ENCODE peak calls at places on chromosomes 13 and 19, in five cellular contexts. One of them, this sample, is unnamed.
A peak's percentile ranks its signal among the peaks of the same experiment; 100 is the strongest.

GRCh38 chr19:33434886-33435705 is 61.6 kb downstream of the CEBPG start:
- DNase-seq in endodermal cell: no peak
- DNase-seq in uterus: no peak
- DNase-seq in fibroblast of villous mesenchyme: peak; percentile 48
- DNase-seq in body of pancreas: no peak
- DNase-seq in this sample: no peak

GRCh38 chr19:995051-995827 is 5.0 kb upstream of the GRIN3B start:
- DNase-seq in endodermal cell: no peak
- DNase-seq in uterus: no peak
- DNase-seq in fibroblast of villous mesenchyme: no peak
- DNase-seq in body of pancreas: no peak
- DNase-seq in this sample: no peak

GRCh38 chr19:17292301-17293074 is 10.7 kb downstream of the ABHD8 start:
- DNase-seq in endodermal cell: peak; percentile 95
- DNase-seq in uterus: peak; percentile 66
- DNase-seq in fibroblast of villous mesenchyme: peak; percentile 89
- DNase-seq in body of pancreas: no peak
- DNase-seq in this sample: no peak

GRCh38 chr13:93388701-93389100 is 162.1 kb downstream of the GPC6 start:
- DNase-seq in endodermal cell: no peak
- DNase-seq in uterus: no peak
- DNase-seq in fibroblast of villous mesenchyme: peak; percentile 5
- DNase-seq in body of pancreas: no peak
- DNase-seq in this sample: no peak

GRCh38 chr19:54478677-54479266 is 5.7 kb upstream of the CDC42EP5 start:
- DNase-seq in endodermal cell: peak; percentile 83
- DNase-seq in uterus: no peak
- DNase-seq in fibroblast of villous mesenchyme: peak; percentile 53
- DNase-seq in body of pancreas: peak; percentile 22
- DNase-seq in this sample: no peak

GRCh38 chr19:8334458-8335342 is 8.4 kb downstream of the KANK3 start:
- DNase-seq in endodermal cell: peak; percentile 91
- DNase-seq in uterus: no peak
- DNase-seq in fibroblast of villous mesenchyme: peak; percentile 72
- DNase-seq in body of pancreas: peak; percentile 45
- DNase-seq in this sample: peak; percentile 29

GRCh38 chr19:7779631-7780486 is 16.8 kb downstream of the CLEC4M start:
- DNase-seq in endodermal cell: no peak
- DNase-seq in uterus: no peak
- DNase-seq in fibroblast of villous mesenchyme: no peak
- DNase-seq in body of pancreas: no peak
- DNase-seq in this sample: no peak

GRCh38 chr13:47397739-47398138 is 500.9 kb upstream of the HTR2A start:
- DNase-seq in endodermal cell: no peak
- DNase-seq in uterus: no peak
- DNase-seq in fibroblast of villous mesenchyme: peak; percentile 64
- DNase-seq in body of pancreas: no peak
- DNase-seq in this sample: no peak

GRCh38 chr19:15869109-15869555 is 28.7 kb downstream of the CYP4F2 start:
- DNase-seq in endodermal cell: peak; percentile 50
- DNase-seq in uterus: peak; percentile 19
- DNase-seq in fibroblast of villous mesenchyme: peak; percentile 13
- DNase-seq in body of pancreas: peak; percentile 32
- DNase-seq in this sample: no peak

GRCh38 chr13:73275163-73275562 is 216.4 kb downstream of the KLF5 start:
- DNase-seq in endodermal cell: no peak
- DNase-seq in uterus: no peak
- DNase-seq in fibroblast of villous mesenchyme: no peak
- DNase-seq in body of pancreas: no peak
- DNase-seq in this sample: no peak

GRCh38 chr19:52415711-52416110 is 13.2 kb upstream of the ZNF534 start:
- DNase-seq in endodermal cell: no peak
- DNase-seq in uterus: no peak
- DNase-seq in fibroblast of villous mesenchyme: no peak
- DNase-seq in body of pancreas: no peak
- DNase-seq in this sample: no peak

GRCh38 chr19:9456018-9456689 is 20.8 kb upstream of the ZNF266 start:
- DNase-seq in endodermal cell: no peak
- DNase-seq in uterus: no peak
- DNase-seq in fibroblast of villous mesenchyme: no peak
- DNase-seq in body of pancreas: no peak
- DNase-seq in this sample: no peak

GRCh38 chr13:38888309-38888708 is 102.3 kb downstream of the STOML3 start:
- DNase-seq in endodermal cell: peak; percentile 59
- DNase-seq in uterus: no peak
- DNase-seq in fibroblast of villous mesenchyme: peak; percentile 23
- DNase-seq in body of pancreas: no peak
- DNase-seq in this sample: no peak

GRCh38 chr19:30322641-30323320 is 49.4 kb upstream of the ZNF536 start:
- DNase-seq in endodermal cell: peak; percentile 17
- DNase-seq in uterus: no peak
- DNase-seq in fibroblast of villous mesenchyme: no peak
- DNase-seq in body of pancreas: no peak
- DNase-seq in this sample: no peak

GRCh38 chr13:54845351-54845965 is 1816.8 kb downstream of the OLFM4 start:
- DNase-seq in endodermal cell: no peak
- DNase-seq in uterus: no peak
- DNase-seq in fibroblast of villous mesenchyme: no peak
- DNase-seq in body of pancreas: no peak
- DNase-seq in this sample: no peak

GRCh38 chr13:22235285-22235949 is 564.5 kb downstream of the FGF9 start:
- DNase-seq in endodermal cell: peak; percentile 83
- DNase-seq in uterus: no peak
- DNase-seq in fibroblast of villous mesenchyme: no peak
- DNase-seq in body of pancreas: no peak
- DNase-seq in this sample: no peak

GRCh38 chr19:31174948-31175347 is 174.3 kb downstream of the TSHZ3 start:
- DNase-seq in endodermal cell: no peak
- DNase-seq in uterus: no peak
- DNase-seq in fibroblast of villous mesenchyme: no peak
- DNase-seq in body of pancreas: no peak
- DNase-seq in this sample: no peak

GRCh38 chr19:34017024-34017423 is 155.3 kb upstream of the LSM14A start:
- DNase-seq in endodermal cell: no peak
- DNase-seq in uterus: no peak
- DNase-seq in fibroblast of villous mesenchyme: no peak
- DNase-seq in body of pancreas: no peak
- DNase-seq in this sample: no peak

GRCh38 chr13:110012102-110012739 is 225.8 kb upstream of the IRS2 start:
- DNase-seq in endodermal cell: no peak
- DNase-seq in uterus: no peak
- DNase-seq in fibroblast of villous mesenchyme: peak; percentile 90
- DNase-seq in body of pancreas: no peak
- DNase-seq in this sample: peak; percentile 93

DNA sequence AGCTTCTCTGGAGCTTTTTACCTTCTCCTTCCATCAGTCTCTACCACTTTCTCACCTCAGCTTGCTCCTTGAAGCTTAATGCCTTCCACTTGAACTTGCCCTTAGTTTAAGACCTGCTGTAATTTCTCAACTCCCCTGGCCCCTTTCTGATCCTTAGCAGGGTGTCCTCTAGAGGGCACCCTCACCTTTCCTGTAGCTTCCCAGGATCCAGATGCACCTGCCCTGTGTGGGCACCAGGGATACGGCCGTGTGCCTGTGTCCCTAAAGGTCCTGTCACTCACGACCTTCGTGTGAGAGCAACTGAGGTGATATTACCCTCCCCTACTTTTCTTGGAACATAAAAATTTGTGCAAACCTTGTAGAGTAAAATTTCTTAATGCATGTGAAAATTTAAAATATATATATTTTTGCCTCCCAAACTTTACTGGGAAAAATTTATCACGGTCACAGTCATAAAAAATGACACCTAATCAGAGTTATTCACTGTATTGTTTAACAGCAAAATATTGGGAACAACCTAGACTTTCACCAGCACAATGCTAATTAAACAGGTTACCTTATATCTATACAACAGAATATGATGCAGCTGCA is 46.4 kb downstream of the PSG3 start:
- DNase-seq in endodermal cell: peak; percentile 63
- DNase-seq in uterus: no peak
- DNase-seq in fibroblast of villous mesenchyme: peak; percentile 47
- DNase-seq in body of pancreas: peak; percentile 25
- DNase-seq in this sample: peak; percentile 39
- TF ChIP-seq CTCF in endodermal cell: peak; percentile 48
- TF ChIP-seq CTCF in uterus: no peak
- TF ChIP-seq CTCF in fibroblast of villous mesenchyme: peak; percentile 77
- TF ChIP-seq CTCF in body of pancreas: peak; percentile 33
- TF ChIP-seq CTCF in this sample: peak; percentile 95

GRCh38 chr19:45439190-45439568 is 15.5 kb upstream of the ERCC1 start:
- DNase-seq in endodermal cell: no peak
- DNase-seq in uterus: no peak
- DNase-seq in fibroblast of villous mesenchyme: no peak
- DNase-seq in body of pancreas: no peak
- DNase-seq in this sample: no peak
- H3K4me3 ChIP-seq in endodermal cell: no peak overlapping the region
- H3K4me3 ChIP-seq in uterus: peak overlapping the region; percentile 20
- H3K4me3 ChIP-seq in fibroblast of villous mesenchyme: peak overlapping the region; percentile 59
- H3K4me3 ChIP-seq in body of pancreas: no peak overlapping the region
- H3K4me3 ChIP-seq in this sample: peak overlapping the region; percentile 32

GRCh38 chr19:12825259-12826131 is 8.9 kb downstream of the RTBDN start:
- DNase-seq in endodermal cell: peak; percentile 97
- DNase-seq in uterus: no peak
- DNase-seq in fibroblast of villous mesenchyme: peak; percentile 33
- DNase-seq in body of pancreas: no peak
- DNase-seq in this sample: no peak
- TF ChIP-seq CTCF in endodermal cell: peak; percentile 93
- TF ChIP-seq CTCF in uterus: no peak
- TF ChIP-seq CTCF in fibroblast of villous mesenchyme: peak; percentile 52
- TF ChIP-seq CTCF in body of pancreas: no peak
- TF ChIP-seq CTCF in this sample: peak; percentile 61

DNA sequence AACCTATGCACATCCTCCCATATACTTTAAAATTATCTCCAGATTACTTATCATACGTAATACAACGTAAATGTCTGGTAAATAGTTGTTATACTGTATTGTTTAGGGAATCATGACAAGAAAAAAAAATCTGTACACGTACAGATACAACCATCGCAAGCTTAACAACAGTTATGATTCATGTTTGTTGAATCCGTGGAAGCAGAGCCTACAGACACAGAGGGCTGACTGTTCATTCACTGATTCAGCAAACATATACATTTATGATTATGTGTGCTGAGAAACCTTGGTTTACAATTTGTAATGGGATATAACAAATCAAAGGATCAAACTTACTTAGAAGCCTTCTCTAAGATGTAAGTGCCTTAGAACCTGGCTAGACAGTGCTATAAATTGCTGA is 1.5 kb downstream of the ZNF260 start:
- DNase-seq in endodermal cell: no peak
- DNase-seq in uterus: no peak
- DNase-seq in fibroblast of villous mesenchyme: no peak
- DNase-seq in body of pancreas: no peak
- DNase-seq in this sample: no peak
- H3K4me3 ChIP-seq in endodermal cell: peak overlapping the region; percentile 100
- H3K4me3 ChIP-seq in uterus: no peak overlapping the region
- H3K4me3 ChIP-seq in fibroblast of villous mesenchyme: no peak overlapping the region
- H3K4me3 ChIP-seq in body of pancreas: no peak overlapping the region
- H3K4me3 ChIP-seq in this sample: peak overlapping the region; percentile 11

GRCh38 chr13:50509771-50510441 is 333.6 kb downstream of the DLEU7 start:
- DNase-seq in endodermal cell: no peak
- DNase-seq in uterus: no peak
- DNase-seq in fibroblast of villous mesenchyme: no peak
- DNase-seq in body of pancreas: no peak
- DNase-seq in this sample: no peak
- TF ChIP-seq CTCF in endodermal cell: no peak
- TF ChIP-seq CTCF in uterus: no peak
- TF ChIP-seq CTCF in fibroblast of villous mesenchyme: no peak
- TF ChIP-seq CTCF in body of pancreas: no peak
- TF ChIP-seq CTCF in this sample: no peak